ENCODE peak calls at places on chromosomes 11 and 22, in five cellular contexts. One of them, this sample, is unnamed.

GRCh38 chr11:69947059-69947771 is 128.0 kb upstream of the FGF3 start:
- DNase-seq in heart left ventricle: peak
- DNase-seq in uterus: no peak
- DNase-seq in transverse colon: no peak
- DNase-seq in breast epithelium: no peak
- DNase-seq in this sample: no peak

GRCh38 chr11:70271635-70271953 is 1.1 kb downstream of the PPFIA1 start:
- DNase-seq in transverse colon: no peak
- DNase-seq in heart left ventricle: no peak
- DNase-seq in breast epithelium: no peak
- DNase-seq in uterus: no peak
- DNase-seq in this sample: no peak

GRCh38 chr11:117387992-117388765 is 60.5 kb downstream of the CEP164 start:
- DNase-seq in transverse colon: no peak
- DNase-seq in breast epithelium: no peak
- DNase-seq in uterus: no peak
- DNase-seq in heart left ventricle: no peak
- DNase-seq in this sample: no peak

GRCh38 chr22:40651057-40651456 is 14.5 kb upstream of the MRTFA start:
- DNase-seq in transverse colon: no peak
- DNase-seq in breast epithelium: no peak
- DNase-seq in uterus: no peak
- DNase-seq in heart left ventricle: no peak
- DNase-seq in this sample: no peak

GRCh38 chr11:123129920-123130319 is 65.1 kb downstream of the CLMP start:
- DNase-seq in heart left ventricle: no peak
- DNase-seq in uterus: no peak
- DNase-seq in breast epithelium: no peak
- DNase-seq in transverse colon: no peak
- DNase-seq in this sample: no peak

GRCh38 chr22:24585927-24586546 is 6.8 kb downstream of the LRRC75B start:
- DNase-seq in breast epithelium: no peak
- DNase-seq in uterus: no peak
- DNase-seq in heart left ventricle: no peak
- DNase-seq in transverse colon: no peak
- DNase-seq in this sample: no peak

GRCh38 chr11:26193714-26194373 is 138.1 kb upstream of the ANO3 start:
- DNase-seq in breast epithelium: no peak
- DNase-seq in transverse colon: no peak
- DNase-seq in uterus: no peak
- DNase-seq in heart left ventricle: no peak
- DNase-seq in this sample: no peak

GRCh38 chr11:96964661-96965060 is 574.8 kb downstream of the JRKL start:
- DNase-seq in transverse colon: no peak
- DNase-seq in uterus: no peak
- DNase-seq in heart left ventricle: no peak
- DNase-seq in breast epithelium: no peak
- DNase-seq in this sample: no peak

GRCh38 chr22:39699631-39700348 is 129.2 kb downstream of the CACNA1I start:
- DNase-seq in heart left ventricle: peak
- DNase-seq in transverse colon: no peak
- DNase-seq in uterus: no peak
- DNase-seq in breast epithelium: no peak
- DNase-seq in this sample: no peak

GRCh38 chr11:2779981-2780849 is 80.4 kb upstream of the KCNQ1OT1 start:
- DNase-seq in transverse colon: peak
- DNase-seq in uterus: peak
- DNase-seq in heart left ventricle: peak
- DNase-seq in breast epithelium: peak
- DNase-seq in this sample: peak

GRCh38 chr11:34327804-34328631 is 29.8 kb downstream of the ABTB2 start:
- DNase-seq in uterus: peak
- DNase-seq in transverse colon: no peak
- DNase-seq in heart left ventricle: no peak
- DNase-seq in breast epithelium: no peak
- DNase-seq in this sample: no peak

GRCh38 chr22:49968313-49968830 is 7.8 kb downstream of the PIM3 start:
- DNase-seq in transverse colon: no peak
- DNase-seq in breast epithelium: peak
- DNase-seq in heart left ventricle: peak
- DNase-seq in uterus: no peak
- DNase-seq in this sample: peak

GRCh38 chr11:12687740-12688139 is 13.5 kb downstream of the TEAD1 start:
- DNase-seq in uterus: no peak
- DNase-seq in breast epithelium: no peak
- DNase-seq in transverse colon: no peak
- DNase-seq in heart left ventricle: no peak
- DNase-seq in this sample: no peak

GRCh38 chr22:44338183-44338812 is 25.5 kb upstream of the SHISAL1 start:
- DNase-seq in transverse colon: no peak
- DNase-seq in breast epithelium: no peak
- DNase-seq in uterus: no peak
- DNase-seq in heart left ventricle: no peak
- DNase-seq in this sample: no peak

GRCh38 chr11:62245271-62245753 is 3.3 kb downstream of the SCGB1D2 start:
- DNase-seq in heart left ventricle: peak
- DNase-seq in uterus: no peak
- DNase-seq in breast epithelium: no peak
- DNase-seq in transverse colon: no peak
- DNase-seq in this sample: no peak

GRCh38 chr11:16403448-16403803 is 47.1 kb upstream of the SOX6 start:
- DNase-seq in uterus: no peak
- DNase-seq in breast epithelium: no peak
- DNase-seq in transverse colon: no peak
- DNase-seq in heart left ventricle: no peak
- DNase-seq in this sample: no peak

GRCh38 chr11:33997473-33998347 is 53.8 kb upstream of the CAPRIN1 start:
- DNase-seq in heart left ventricle: no peak
- DNase-seq in uterus: no peak
- DNase-seq in transverse colon: no peak
- DNase-seq in breast epithelium: no peak
- DNase-seq in this sample: no peak

GRCh38 chr22:39472570-39473556 is 16.1 kb downstream of the MGAT3 start:
- DNase-seq in heart left ventricle: no peak
- DNase-seq in uterus: no peak
- DNase-seq in breast epithelium: no peak
- DNase-seq in transverse colon: peak
- DNase-seq in this sample: peak

GRCh38 chr11:123505546-123506299 is 75.7 kb downstream of the GRAMD1B start:
- DNase-seq in heart left ventricle: no peak
- DNase-seq in transverse colon: no peak
- DNase-seq in uterus: no peak
- DNase-seq in breast epithelium: no peak
- DNase-seq in this sample: no peak

GRCh38 chr11:120115272-120116000 is 22.5 kb downstream of the TRIM29 start:
- DNase-seq in uterus: no peak
- DNase-seq in breast epithelium: no peak
- DNase-seq in heart left ventricle: peak
- DNase-seq in transverse colon: no peak
- DNase-seq in this sample: no peak

GRCh38 chr11:61042961-61043540 is 59.2 kb upstream of the CD5 start:
- DNase-seq in heart left ventricle: no peak
- DNase-seq in transverse colon: no peak
- DNase-seq in uterus: no peak
- DNase-seq in breast epithelium: no peak
- DNase-seq in this sample: no peak

GRCh38 chr22:44823396-44823795 is 71.0 kb downstream of the ARHGAP8 start:
- DNase-seq in uterus: no peak
- DNase-seq in transverse colon: no peak
- DNase-seq in heart left ventricle: no peak
- DNase-seq in breast epithelium: no peak
- DNase-seq in this sample: no peak

GRCh38 chr11:119470316-119471266 is 47.6 kb upstream of the THY1 start:
- DNase-seq in uterus: no peak
- DNase-seq in heart left ventricle: no peak
- DNase-seq in breast epithelium: peak
- DNase-seq in transverse colon: no peak
- DNase-seq in this sample: no peak

GRCh38 chr11:5046754-5047330 is 516 bp downstream of the OR52J3 start:
- DNase-seq in heart left ventricle: no peak
- DNase-seq in transverse colon: no peak
- DNase-seq in breast epithelium: no peak
- DNase-seq in uterus: no peak
- DNase-seq in this sample: no peak

GRCh38 chr11:65112551-65113360 is 1.1 kb downstream of the TM7SF2 start:
- DNase-seq in heart left ventricle: peak
- DNase-seq in breast epithelium: no peak
- DNase-seq in transverse colon: peak
- DNase-seq in uterus: peak
- DNase-seq in this sample: peak
- TF ChIP-seq POLR2A in heart left ventricle: no peak
- TF ChIP-seq POLR2A in breast epithelium: no peak
- TF ChIP-seq POLR2A in transverse colon: no peak
- TF ChIP-seq POLR2A in uterus: peak
- TF ChIP-seq POLR2A in this sample: no peak

GRCh38 chr22:46068908-46069481 is 81.3 kb upstream of the PPARA start:
- DNase-seq in heart left ventricle: no peak
- DNase-seq in transverse colon: peak
- DNase-seq in uterus: peak
- DNase-seq in breast epithelium: peak
- DNase-seq in this sample: no peak
- H3K4me3 ChIP-seq in heart left ventricle: peak
- H3K4me3 ChIP-seq in transverse colon: peak
- H3K4me3 ChIP-seq in uterus: peak
- H3K4me3 ChIP-seq in breast epithelium: peak
- H3K4me3 ChIP-seq in this sample: peak

GRCh38 chr22:19057999-19058491 is 64.2 kb downstream of the DGCR2 start:
- DNase-seq in breast epithelium: no peak
- DNase-seq in heart left ventricle: peak
- DNase-seq in uterus: no peak
- DNase-seq in transverse colon: no peak
- DNase-seq in this sample: no peak
- TF ChIP-seq POLR2A in breast epithelium: no peak
- TF ChIP-seq POLR2A in heart left ventricle: no peak
- TF ChIP-seq POLR2A in uterus: no peak
- TF ChIP-seq POLR2A in transverse colon: no peak
- TF ChIP-seq POLR2A in this sample: no peak

GRCh38 chr22:28000361-28000760 is 81.3 kb upstream of the PITPNB start:
- DNase-seq in uterus: no peak
- DNase-seq in transverse colon: no peak
- DNase-seq in breast epithelium: no peak
- DNase-seq in heart left ventricle: peak
- DNase-seq in this sample: no peak

GRCh38 chr22:27997538-27997937 is 78.5 kb upstream of the PITPNB start:
- DNase-seq in uterus: no peak
- DNase-seq in transverse colon: no peak
- DNase-seq in heart left ventricle: peak
- DNase-seq in breast epithelium: no peak
- DNase-seq in this sample: peak

GRCh38 chr22:27999876-28000275 is 80.8 kb upstream of the PITPNB start:
- DNase-seq in heart left ventricle: no peak
- DNase-seq in uterus: no peak
- DNase-seq in breast epithelium: no peak
- DNase-seq in transverse colon: no peak
- DNase-seq in this sample: no peak

GRCh38 chr22:27996981-27997380 is 77.9 kb upstream of the PITPNB start:
- DNase-seq in transverse colon: no peak
- DNase-seq in breast epithelium: no peak
- DNase-seq in heart left ventricle: no peak
- DNase-seq in uterus: no peak
- DNase-seq in this sample: no peak

DNA sequence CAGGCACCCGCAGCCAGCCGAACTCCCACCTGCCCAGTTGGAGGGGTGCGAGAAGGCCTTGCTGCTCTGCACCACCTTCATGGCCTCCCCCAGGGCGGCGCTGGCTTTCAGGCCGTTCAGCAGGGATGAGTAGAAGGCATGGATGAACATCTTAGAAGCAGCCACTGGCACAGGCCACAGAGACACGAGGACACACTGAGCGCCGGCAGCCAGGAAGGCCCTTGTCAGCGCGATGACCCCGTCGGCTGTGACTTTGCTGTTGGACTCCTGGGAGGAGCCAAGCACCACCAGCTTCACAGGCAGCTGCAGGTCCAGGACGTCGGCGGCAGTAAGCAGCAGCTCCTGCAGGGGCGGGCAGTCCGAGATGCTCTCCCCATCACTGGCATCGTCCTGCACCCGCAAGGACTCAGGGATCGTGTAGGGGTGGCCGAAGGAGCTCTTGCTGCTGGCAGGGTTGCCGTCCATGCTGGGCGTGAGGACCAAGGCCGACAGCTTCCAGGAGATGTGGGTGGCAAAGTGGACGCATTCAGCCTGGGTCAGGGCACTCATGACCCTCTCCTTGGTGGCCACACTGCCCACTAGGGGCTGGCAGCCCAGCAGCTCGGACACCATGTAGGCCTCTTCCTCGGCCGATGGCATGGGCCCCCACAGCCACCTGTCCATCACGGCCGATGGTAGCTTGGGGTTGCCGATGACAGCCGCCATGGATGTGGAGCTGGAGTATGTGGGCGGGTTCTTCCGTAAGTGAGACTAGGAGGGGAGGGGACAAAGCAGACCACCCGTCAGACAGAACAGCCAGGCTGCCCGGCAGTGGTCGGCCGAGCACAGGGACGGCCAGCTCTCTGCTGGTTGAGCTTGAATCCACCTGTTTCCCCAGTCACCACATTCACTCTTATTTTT is 79.7 kb upstream of the PITPNB start:
- DNase-seq in transverse colon: no peak
- DNase-seq in uterus: no peak
- DNase-seq in heart left ventricle: peak
- DNase-seq in breast epithelium: no peak
- DNase-seq in this sample: peak
- H3K4me3 ChIP-seq in transverse colon: no peak
- H3K4me3 ChIP-seq in uterus: no peak
- H3K4me3 ChIP-seq in heart left ventricle: no peak
- H3K4me3 ChIP-seq in breast epithelium: no peak
- H3K4me3 ChIP-seq in this sample: no peak

GRCh38 chr22:42932197-42932519 is 75.1 kb upstream of the ARFGAP3 start:
- DNase-seq in breast epithelium: no peak
- DNase-seq in transverse colon: no peak
- DNase-seq in heart left ventricle: no peak
- DNase-seq in uterus: no peak
- DNase-seq in this sample: no peak
- TF ChIP-seq POLR2A in breast epithelium: no peak
- TF ChIP-seq POLR2A in transverse colon: no peak
- TF ChIP-seq POLR2A in heart left ventricle: no peak
- TF ChIP-seq POLR2A in uterus: no peak
- TF ChIP-seq POLR2A in this sample: no peak

DNA sequence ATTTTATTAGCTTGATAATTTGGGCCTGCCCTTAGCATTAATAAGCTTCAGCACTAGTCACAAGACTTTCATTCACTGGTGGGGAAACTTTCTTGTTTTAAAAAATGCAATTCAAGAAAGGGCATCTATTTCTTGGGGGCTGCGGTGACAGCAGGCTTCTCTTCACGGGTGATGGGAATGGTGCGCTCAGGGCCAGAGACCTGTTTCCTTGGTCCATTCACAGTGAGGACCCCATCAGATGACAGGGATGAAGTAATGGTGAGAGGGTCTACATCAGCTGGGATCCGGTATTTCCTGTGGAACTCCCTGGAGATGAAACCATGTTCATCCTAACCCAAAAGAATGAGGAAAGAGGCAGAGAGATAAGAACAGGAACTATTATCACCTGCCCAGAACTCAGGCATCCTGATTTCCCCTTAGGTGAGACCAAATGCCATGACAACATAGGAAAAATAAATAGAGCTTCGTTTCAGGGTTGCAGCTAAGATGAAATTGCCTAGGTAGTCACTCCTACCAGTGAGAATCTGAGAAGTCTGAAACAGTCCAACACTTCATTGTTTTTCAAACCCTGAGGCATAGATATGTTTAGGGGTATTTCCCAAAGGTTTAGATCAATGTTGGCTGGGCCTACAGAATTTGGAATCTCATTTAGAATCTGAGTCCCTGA is 2.8 kb downstream of the CRYAB start:
- DNase-seq in transverse colon: no peak
- DNase-seq in heart left ventricle: no peak
- DNase-seq in uterus: no peak
- DNase-seq in breast epithelium: no peak
- DNase-seq in this sample: no peak
- H3K4me3 ChIP-seq in transverse colon: no peak
- H3K4me3 ChIP-seq in heart left ventricle: peak
- H3K4me3 ChIP-seq in uterus: no peak
- H3K4me3 ChIP-seq in breast epithelium: peak
- H3K4me3 ChIP-seq in this sample: no peak